ENCODE peak calls at places on chromosomes 3 and 15, in seven cellular contexts. One of them, this sample, is unnamed.

GRCh38 chr15:79168922-79169322 is 78.3 kb upstream of the RASGRF1 start:
- DNase-seq in glomerular endothelial cell: no peak
- DNase-seq in heart left ventricle: peak
- DNase-seq in stimulated activated naive CD4-positive, alpha-beta T cell: no peak
- DNase-seq in stimulated activated CD4-positive, alpha-beta T cell treated with anti-CD3 and anti-CD28 coated beads, Interleukin-4, amount 100 ng/mL, for 1 hour: no peak
- DNase-seq in activated T-cell treated with anti-CD3 and anti-CD28 coated beads, Interleukin-2, amount 50 U/mL, for 4 hours: no peak
- DNase-seq in AG09319: no peak
- DNase-seq in this sample: no peak

GRCh38 chr3:23845361-23845760 is 39.6 kb downstream of the UBE2E1 start:
- DNase-seq in stimulated activated naive CD4-positive, alpha-beta T cell: no peak
- DNase-seq in AG09319: no peak
- DNase-seq in heart left ventricle: no peak
- DNase-seq in stimulated activated CD4-positive, alpha-beta T cell treated with anti-CD3 and anti-CD28 coated beads, Interleukin-4, amount 100 ng/mL, for 1 hour: no peak
- DNase-seq in glomerular endothelial cell: no peak
- DNase-seq in activated T-cell treated with anti-CD3 and anti-CD28 coated beads, Interleukin-2, amount 50 U/mL, for 4 hours: no peak
- DNase-seq in this sample: no peak

GRCh38 chr3:134367869-134368750 is 6.1 kb downstream of the AMOTL2 start:
- DNase-seq in stimulated activated naive CD4-positive, alpha-beta T cell: no peak
- DNase-seq in glomerular endothelial cell: no peak
- DNase-seq in AG09319: no peak
- DNase-seq in stimulated activated CD4-positive, alpha-beta T cell treated with anti-CD3 and anti-CD28 coated beads, Interleukin-4, amount 100 ng/mL, for 1 hour: no peak
- DNase-seq in heart left ventricle: no peak
- DNase-seq in activated T-cell treated with anti-CD3 and anti-CD28 coated beads, Interleukin-2, amount 50 U/mL, for 4 hours: no peak
- DNase-seq in this sample: no peak

GRCh38 chr15:40746916-40747418 is 8.1 kb downstream of the RMDN3 start:
- DNase-seq in glomerular endothelial cell: no peak
- DNase-seq in stimulated activated CD4-positive, alpha-beta T cell treated with anti-CD3 and anti-CD28 coated beads, Interleukin-4, amount 100 ng/mL, for 1 hour: no peak
- DNase-seq in heart left ventricle: no peak
- DNase-seq in stimulated activated naive CD4-positive, alpha-beta T cell: no peak
- DNase-seq in AG09319: no peak
- DNase-seq in activated T-cell treated with anti-CD3 and anti-CD28 coated beads, Interleukin-2, amount 50 U/mL, for 4 hours: no peak
- DNase-seq in this sample: no peak

GRCh38 chr3:79161941-79162340 is 605.9 kb downstream of the ROBO1 start:
- DNase-seq in glomerular endothelial cell: no peak
- DNase-seq in activated T-cell treated with anti-CD3 and anti-CD28 coated beads, Interleukin-2, amount 50 U/mL, for 4 hours: no peak
- DNase-seq in heart left ventricle: no peak
- DNase-seq in AG09319: no peak
- DNase-seq in stimulated activated naive CD4-positive, alpha-beta T cell: no peak
- DNase-seq in stimulated activated CD4-positive, alpha-beta T cell treated with anti-CD3 and anti-CD28 coated beads, Interleukin-4, amount 100 ng/mL, for 1 hour: no peak
- DNase-seq in this sample: no peak

GRCh38 chr3:176078916-176079315 is 1118.4 kb downstream of the TBL1XR1 start:
- DNase-seq in glomerular endothelial cell: no peak
- DNase-seq in stimulated activated naive CD4-positive, alpha-beta T cell: no peak
- DNase-seq in activated T-cell treated with anti-CD3 and anti-CD28 coated beads, Interleukin-2, amount 50 U/mL, for 4 hours: no peak
- DNase-seq in stimulated activated CD4-positive, alpha-beta T cell treated with anti-CD3 and anti-CD28 coated beads, Interleukin-4, amount 100 ng/mL, for 1 hour: no peak
- DNase-seq in heart left ventricle: no peak
- DNase-seq in AG09319: no peak
- DNase-seq in this sample: no peak

GRCh38 chr15:56040081-56041035 is 46.9 kb upstream of the NEDD4 start:
- DNase-seq in heart left ventricle: peak
- DNase-seq in stimulated activated CD4-positive, alpha-beta T cell treated with anti-CD3 and anti-CD28 coated beads, Interleukin-4, amount 100 ng/mL, for 1 hour: peak
- DNase-seq in AG09319: peak
- DNase-seq in stimulated activated naive CD4-positive, alpha-beta T cell: no peak
- DNase-seq in activated T-cell treated with anti-CD3 and anti-CD28 coated beads, Interleukin-2, amount 50 U/mL, for 4 hours: peak
- DNase-seq in glomerular endothelial cell: peak
- DNase-seq in this sample: peak

GRCh38 chr15:25693321-25694237 is 169.5 kb downstream of the ATP10A start:
- DNase-seq in stimulated activated CD4-positive, alpha-beta T cell treated with anti-CD3 and anti-CD28 coated beads, Interleukin-4, amount 100 ng/mL, for 1 hour: peak
- DNase-seq in heart left ventricle: no peak
- DNase-seq in AG09319: no peak
- DNase-seq in glomerular endothelial cell: no peak
- DNase-seq in activated T-cell treated with anti-CD3 and anti-CD28 coated beads, Interleukin-2, amount 50 U/mL, for 4 hours: no peak
- DNase-seq in stimulated activated naive CD4-positive, alpha-beta T cell: no peak
- DNase-seq in this sample: no peak

GRCh38 chr3:30628931-30629590 is 22.7 kb downstream of the TGFBR2 start:
- DNase-seq in activated T-cell treated with anti-CD3 and anti-CD28 coated beads, Interleukin-2, amount 50 U/mL, for 4 hours: no peak
- DNase-seq in AG09319: no peak
- DNase-seq in heart left ventricle: no peak
- DNase-seq in stimulated activated naive CD4-positive, alpha-beta T cell: no peak
- DNase-seq in stimulated activated CD4-positive, alpha-beta T cell treated with anti-CD3 and anti-CD28 coated beads, Interleukin-4, amount 100 ng/mL, for 1 hour: no peak
- DNase-seq in glomerular endothelial cell: no peak
- DNase-seq in this sample: no peak

GRCh38 chr15:80898040-80898439 is 91.6 kb downstream of the MESD start:
- DNase-seq in glomerular endothelial cell: no peak
- DNase-seq in stimulated activated naive CD4-positive, alpha-beta T cell: no peak
- DNase-seq in AG09319: no peak
- DNase-seq in heart left ventricle: no peak
- DNase-seq in activated T-cell treated with anti-CD3 and anti-CD28 coated beads, Interleukin-2, amount 50 U/mL, for 4 hours: no peak
- DNase-seq in stimulated activated CD4-positive, alpha-beta T cell treated with anti-CD3 and anti-CD28 coated beads, Interleukin-4, amount 100 ng/mL, for 1 hour: no peak
- DNase-seq in this sample: no peak

GRCh38 chr15:90388462-90389182 is 580 bp downstream of the IQGAP1 start:
- DNase-seq in stimulated activated CD4-positive, alpha-beta T cell treated with anti-CD3 and anti-CD28 coated beads, Interleukin-4, amount 100 ng/mL, for 1 hour: peak
- DNase-seq in stimulated activated naive CD4-positive, alpha-beta T cell: no peak
- DNase-seq in activated T-cell treated with anti-CD3 and anti-CD28 coated beads, Interleukin-2, amount 50 U/mL, for 4 hours: peak
- DNase-seq in heart left ventricle: peak
- DNase-seq in glomerular endothelial cell: no peak
- DNase-seq in AG09319: no peak
- DNase-seq in this sample: peak

GRCh38 chr15:63234479-63234878 is 42.9 kb upstream of the APH1B start:
- DNase-seq in heart left ventricle: peak
- DNase-seq in glomerular endothelial cell: no peak
- DNase-seq in AG09319: no peak
- DNase-seq in stimulated activated CD4-positive, alpha-beta T cell treated with anti-CD3 and anti-CD28 coated beads, Interleukin-4, amount 100 ng/mL, for 1 hour: no peak
- DNase-seq in stimulated activated naive CD4-positive, alpha-beta T cell: no peak
- DNase-seq in activated T-cell treated with anti-CD3 and anti-CD28 coated beads, Interleukin-2, amount 50 U/mL, for 4 hours: no peak
- DNase-seq in this sample: no peak

GRCh38 chr3:46271910-46272309 is 29.6 kb downstream of the CCR3 start:
- DNase-seq in stimulated activated CD4-positive, alpha-beta T cell treated with anti-CD3 and anti-CD28 coated beads, Interleukin-4, amount 100 ng/mL, for 1 hour: no peak
- DNase-seq in glomerular endothelial cell: no peak
- DNase-seq in AG09319: no peak
- DNase-seq in stimulated activated naive CD4-positive, alpha-beta T cell: no peak
- DNase-seq in heart left ventricle: no peak
- DNase-seq in activated T-cell treated with anti-CD3 and anti-CD28 coated beads, Interleukin-2, amount 50 U/mL, for 4 hours: no peak
- DNase-seq in this sample: no peak

GRCh38 chr3:134087046-134087974 is 57.6 kb upstream of the SLCO2A1 start:
- DNase-seq in glomerular endothelial cell: no peak
- DNase-seq in stimulated activated naive CD4-positive, alpha-beta T cell: no peak
- DNase-seq in activated T-cell treated with anti-CD3 and anti-CD28 coated beads, Interleukin-2, amount 50 U/mL, for 4 hours: no peak
- DNase-seq in heart left ventricle: no peak
- DNase-seq in AG09319: no peak
- DNase-seq in stimulated activated CD4-positive, alpha-beta T cell treated with anti-CD3 and anti-CD28 coated beads, Interleukin-4, amount 100 ng/mL, for 1 hour: no peak
- DNase-seq in this sample: no peak

This sample was measured in omental fat pad.